ENCODE peak calls at places on chromosomes 5 and 9, in four cellular contexts. T is kidney, O is PC-3, Z is transverse colon. U is an unnamed sample.

GRCh38 chr9:30746589-30746988 is 1637.9 kb upstream of the ACO1 start:
- DNase-seq in T (no peak), O (no peak), Z (no peak), U (no peak)

GRCh38 chr9:107489144-107489673 is 360 bp downstream of the KLF4 start:
- DNase-seq in T (no peak), O (peak; percentile 11), Z (peak; percentile 31), U (peak; percentile 45)

GRCh38 chr9:107613314-107613713 is 123.7 kb upstream of the KLF4 start:
- DNase-seq in T (no peak), O (no peak), Z (peak; percentile 50), U (no peak)

GRCh38 chr9:127452481-127453092 is 1.3 kb downstream of the LRSAM1 start:
- DNase-seq in T (peak; percentile 66), O (peak; percentile 46), Z (peak; percentile 85), U (no peak)

GRCh38 chr5:154945695-154946301 is 4.9 kb downstream of the MRPL22 start:
- DNase-seq in T (no peak), O (peak; percentile 39), Z (no peak), U (peak; percentile 53)

GRCh38 chr9:18909140-18910018 is 123.6 kb downstream of the SAXO1 start:
- DNase-seq in T (no peak), O (no peak), Z (no peak), U (no peak)

GRCh38 chr5:147892696-147893296 is 13.5 kb downstream of the C5orf46 start:
- DNase-seq in T (no peak), O (peak; percentile 99), Z (peak; percentile 55), U (peak; percentile 70)

GRCh38 chr5:8844847-8845246 is 701.0 kb downstream of the SEMA5A start:
- DNase-seq in T (no peak), O (no peak), Z (no peak), U (no peak)

GRCh38 chr5:64680289-64680688 is 10.0 kb upstream of the SHISAL2B start:
- DNase-seq in T (no peak), O (peak; percentile 31), Z (no peak), U (peak; percentile 26)

GRCh38 chr9:4020038-4020746 is 279.7 kb downstream of the GLIS3 start:
- DNase-seq in T (no peak), O (peak; percentile 67), Z (no peak), U (no peak)
- TF ChIP-seq CTCF in T (no peak), O (no peak), Z (no peak), U (no peak)

GRCh38 chr9:70589571-70590263 is 175.3 kb upstream of the KLF9 start:
- DNase-seq in T (no peak), O (no peak), Z (no peak), U (no peak)

GRCh38 chr9:70590264-70590646 is 175.8 kb upstream of the KLF9 start:
- DNase-seq in T (no peak), O (no peak), Z (no peak), U (no peak)

GRCh38 chr9:70588999-70589398 is 174.5 kb upstream of the KLF9 start:
- DNase-seq in T (no peak), O (no peak), Z (no peak), U (no peak)

GRCh38 chr9:70587143-70587710 is 172.8 kb upstream of the KLF9 start:
- DNase-seq in T (no peak), O (no peak), Z (no peak), U (no peak)

DNA sequence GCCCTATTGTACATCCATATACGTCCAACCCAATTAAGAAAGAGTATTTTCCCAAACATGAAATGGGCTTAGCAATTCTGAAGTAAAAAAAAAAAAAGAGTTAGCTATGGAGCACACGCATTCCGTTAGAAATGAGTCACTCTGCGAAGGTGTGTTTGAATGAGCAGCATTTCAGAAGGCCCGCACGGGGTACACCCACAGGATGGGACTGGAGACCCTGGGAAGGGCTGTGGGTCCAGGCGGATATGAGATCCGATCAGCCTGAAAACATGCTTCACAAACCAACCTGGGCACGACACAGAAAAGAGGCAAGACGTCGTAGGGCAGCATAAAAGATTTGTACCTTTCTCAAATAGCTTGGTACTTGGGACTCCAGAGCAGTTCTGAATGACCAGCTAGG is 173.9 kb upstream of the KLF9 start:
- DNase-seq in T (no peak), O (no peak), Z (no peak), U (peak; percentile 19)
- H3K27ac ChIP-seq in T (peak overlapping the region; percentile 35), O (no peak overlapping the region), Z (peak overlapping the region; percentile 84), U (no peak overlapping the region)

GRCh38 chr5:27353970-27354369 is 315.6 kb upstream of the CDH9 start:
- DNase-seq in T (no peak), O (no peak), Z (no peak), U (no peak)
- TF ChIP-seq CTCF in T (no peak), O (no peak), Z (no peak), U (no peak)

DNA sequence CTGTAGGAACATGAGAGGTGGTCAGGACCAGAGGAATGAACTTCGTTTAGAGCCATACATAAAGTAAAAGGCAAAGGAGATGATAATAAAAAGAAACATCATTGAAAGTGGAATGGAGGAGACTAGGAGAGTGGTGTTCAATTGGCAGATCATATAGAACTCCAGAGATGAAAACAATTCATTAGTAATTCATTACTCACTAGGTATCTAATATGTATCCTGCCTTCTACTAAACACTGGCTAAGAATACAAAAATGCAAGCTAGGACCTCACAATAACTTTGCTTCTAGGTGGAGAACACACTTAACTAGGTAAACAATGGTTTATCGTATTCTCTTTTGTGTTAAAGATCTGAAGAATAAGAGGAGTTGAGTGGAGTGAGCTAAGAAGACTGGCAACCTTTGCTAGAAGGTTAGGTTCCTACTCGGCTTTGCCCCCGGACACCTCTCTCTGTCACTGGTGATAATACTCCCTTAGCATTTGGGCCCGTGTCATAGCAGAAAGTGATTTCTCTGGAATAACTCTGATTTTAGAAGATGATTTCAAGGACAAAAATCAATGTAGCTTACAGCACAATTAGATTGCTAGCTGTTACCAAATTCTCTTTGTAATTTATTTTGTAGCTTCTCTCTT is 88.6 kb upstream of the IFNE start:
- DNase-seq in T (no peak), O (peak; percentile 69), Z (no peak), U (no peak)
- H3K27ac ChIP-seq in T (no peak overlapping the region), O (peak overlapping the region; percentile 80), Z (no peak overlapping the region), U (no peak overlapping the region)

GRCh38 chr5:5062903-5063302 is 77.2 kb upstream of the ADAMTS16 start:
- DNase-seq in T (no peak), O (no peak), Z (no peak), U (no peak)

GRCh38 chr5:5066276-5067186 is 73.6 kb upstream of the ADAMTS16 start:
- DNase-seq in T (no peak), O (no peak), Z (no peak), U (no peak)

GRCh38 chr5:5065472-5065871 is 74.7 kb upstream of the ADAMTS16 start:
- DNase-seq in T (no peak), O (no peak), Z (no peak), U (no peak)

GRCh38 chr5:5061836-5062235 is 78.3 kb upstream of the ADAMTS16 start:
- DNase-seq in T (no peak), O (no peak), Z (no peak), U (no peak)

GRCh38 chr5:5063533-5063953 is 76.6 kb upstream of the ADAMTS16 start:
- DNase-seq in T (no peak), O (no peak), Z (no peak), U (no peak)
- TF ChIP-seq CTCF in T (peak; percentile 10), O (peak; percentile 40), Z (no peak), U (no peak)

DNA sequence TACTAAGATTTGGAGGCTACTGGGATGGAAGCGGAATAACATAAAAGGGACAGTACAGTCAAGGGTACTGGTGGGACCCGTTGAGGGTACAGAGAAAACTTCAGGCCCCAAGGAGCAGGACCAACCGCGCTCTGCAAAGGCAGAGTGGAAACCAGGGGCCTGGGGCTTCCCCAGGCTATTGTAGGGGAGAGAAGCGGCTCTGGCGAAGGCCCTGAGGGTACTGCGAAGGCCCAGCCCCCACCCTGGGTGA is 449 bp downstream of the TPM2 start:
- DNase-seq in T (no peak), O (no peak), Z (no peak), U (no peak)
- H3K27ac ChIP-seq in T (peak overlapping the region; percentile 85), O (peak overlapping the region; percentile 87), Z (peak overlapping the region; percentile 95), U (peak overlapping the region; percentile 93)

DNA sequence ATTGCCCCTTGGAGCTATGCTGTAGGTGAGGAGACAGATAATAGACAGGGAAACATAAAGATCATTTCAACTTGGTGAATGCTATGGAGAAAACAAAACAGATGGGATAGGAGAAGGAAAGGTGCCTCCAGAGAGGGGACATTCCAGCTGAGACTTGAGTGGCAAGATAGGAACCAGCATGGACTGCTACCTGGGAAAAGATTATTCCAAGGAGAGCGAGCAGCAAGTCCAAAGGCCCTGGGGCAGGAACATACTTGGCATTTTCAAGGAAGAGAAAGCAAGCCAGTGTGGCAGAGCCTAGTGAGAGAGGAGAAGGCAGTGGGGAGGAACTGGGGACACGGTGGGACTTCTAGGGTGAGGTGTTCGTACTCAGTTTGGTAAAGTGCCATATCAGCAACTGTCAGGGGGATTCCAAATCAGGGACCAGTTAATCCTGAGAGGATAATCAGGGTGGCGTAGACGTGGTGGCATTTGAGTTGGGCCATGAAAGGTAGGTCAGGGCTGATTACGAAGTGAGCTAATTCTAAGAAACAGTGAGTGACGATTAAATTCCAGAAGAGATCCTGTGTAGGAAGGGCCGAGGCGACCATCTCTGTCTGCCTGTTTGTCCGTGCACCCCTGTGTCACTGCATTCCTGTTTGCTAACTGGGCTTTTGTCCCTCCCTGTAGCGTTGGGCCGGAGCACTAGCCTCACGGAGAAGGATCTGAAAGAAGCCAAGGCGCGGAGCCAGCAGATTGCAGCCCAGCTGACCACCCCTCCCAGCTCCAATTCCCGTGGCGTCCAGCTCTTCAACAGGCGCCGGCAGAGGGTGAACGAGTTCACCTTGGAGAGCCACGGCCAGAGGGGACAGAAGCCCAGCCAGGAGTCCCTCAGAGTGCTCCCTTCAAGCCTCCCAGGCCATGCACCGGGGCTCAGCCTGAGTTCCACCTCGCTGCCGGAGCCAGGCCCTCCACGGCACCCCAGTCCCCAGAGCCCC is 7.1 kb downstream of the SYNPO start:
- DNase-seq in T (peak; percentile 90), O (no peak), Z (no peak), U (no peak)
- TF ChIP-seq CTCF in T (no peak), O (no peak), Z (no peak), U (no peak)

GRCh38 chr5:142892021-142892420 is 121.8 kb downstream of the ARHGAP26 start:
- DNase-seq in T (no peak), O (no peak), Z (no peak), U (no peak)
- H3K27ac ChIP-seq in T (no peak overlapping the region), O (no peak overlapping the region), Z (no peak overlapping the region), U (no peak overlapping the region)

U was measured in RWPE1.